ENCODE peak calls at places on chromosomes 2 and 18, in seven cellular contexts. Y is psoas muscle; A is activated CD4-positive, alpha-beta T cell treated with anti-CD3 and anti-CD28 coated beads, Interleukin-2, amount 50 U/mL, for 24 hours; H is tibial nerve; D is stimulated activated CD8-positive, alpha-beta memory T cell treated with anti-CD3 and anti-CD28 coated beads, Interleukin-15, amount 100 ng/mL, for 24 hours; X is tibial artery; L is putamen. T is an unnamed sample.

GRCh38 chr2:134865388-134865787 is 27.0 kb downstream of the ACMSD start:
- DNase-seq in D (no peak), H (no peak), Y (no peak), A (no peak), X (no peak), L (no peak), T (no peak)

GRCh38 chr2:18749912-18750526 is 160.7 kb upstream of the NT5C1B start:
- DNase-seq in Y (peak; percentile 21), L (peak; percentile 30), A (peak; percentile 8), X (peak; percentile 62), H (peak; percentile 83), D (peak; percentile 3), T (peak; percentile 41)

GRCh38 chr2:238346539-238346938 is 26.2 kb downstream of the TRAF3IP1 start:
- DNase-seq in L (no peak), H (no peak), D (no peak), Y (no peak), A (no peak), X (no peak), T (no peak)

GRCh38 chr2:236607471-236608307 is 38.1 kb downstream of the ACKR3 start:
- DNase-seq in Y (no peak), L (no peak), D (no peak), X (no peak), A (no peak), H (no peak), T (no peak)

GRCh38 chr18:75269696-75270095 is 59.1 kb downstream of the TSHZ1 start:
- DNase-seq in D (no peak), H (no peak), A (no peak), Y (no peak), X (no peak), L (no peak), T (no peak)

GRCh38 chr2:164073053-164073757 is 337.4 kb upstream of the FIGN start:
- DNase-seq in D (no peak), L (no peak), Y (no peak), A (no peak), H (no peak), X (no peak), T (no peak)

GRCh38 chr2:6856548-6856920 is 9.2 kb downstream of the CMPK2 start:
- DNase-seq in L (no peak), H (no peak), Y (no peak), X (no peak), D (no peak), A (no peak), T (no peak)

GRCh38 chr2:236847023-236847422 is 238.7 kb upstream of the COPS8 start:
- DNase-seq in D (no peak), H (no peak), Y (no peak), A (no peak), X (no peak), L (no peak), T (no peak)

GRCh38 chr18:78406743-78407455 is 572.7 kb upstream of the SALL3 start:
- DNase-seq in D (no peak), A (no peak), Y (no peak), X (no peak), L (no peak), H (no peak), T (no peak)

GRCh38 chr2:231709636-231709980 is 1.3 kb downstream of the PTMA start:
- DNase-seq in L (no peak), H (no peak), Y (peak; percentile 72), A (no peak), D (peak; percentile 25), X (peak; percentile 74), T (peak; percentile 52)

GRCh38 chr2:147595200-147595599 is 249.6 kb upstream of the ACVR2A start:
- DNase-seq in D (no peak), A (no peak), H (no peak), X (peak; percentile 34), L (no peak), Y (peak; percentile 19), T (no peak)

GRCh38 chr18:11689972-11690570 is 1.0 kb downstream of the GNAL start:
- DNase-seq in D (no peak), L (no peak), Y (no peak), H (no peak), A (no peak), X (no peak), T (no peak)

GRCh38 chr2:15269043-15269442 is 292.1 kb downstream of the NBAS start:
- DNase-seq in D (no peak), X (no peak), L (no peak), H (no peak), A (no peak), Y (no peak), T (no peak)

GRCh38 chr2:241351640-241352031 is 4.4 kb upstream of the FARP2 start:
- DNase-seq in A (no peak), H (no peak), X (no peak), L (no peak), D (no peak), Y (no peak), T (no peak)

GRCh38 chr2:54557601-54558187 is 101.6 kb downstream of the SPTBN1 start:
- DNase-seq in D (peak; percentile 41), Y (peak; percentile 44), H (peak; percentile 46), A (peak; percentile 46), L (no peak), X (peak; percentile 47), T (peak; percentile 71)

GRCh38 chr2:99679518-99679917 is 189.7 kb upstream of the REV1 start:
- DNase-seq in D (no peak), X (peak; percentile 50), L (no peak), Y (no peak), A (no peak), H (peak; percentile 41), T (no peak)

GRCh38 chr2:191478754-191479679 is 198.9 kb upstream of the NABP1 start:
- DNase-seq in H (peak; percentile 63), D (no peak), Y (no peak), X (peak; percentile 42), A (no peak), L (no peak), T (no peak)

GRCh38 chr18:55781481-55781957 is 193.5 kb upstream of the TCF4 start:
- DNase-seq in X (no peak), D (no peak), H (peak; percentile 41), A (no peak), Y (peak; percentile 33), L (peak; percentile 78), T (no peak)

GRCh38 chr2:38697116-38697840 is 31.4 kb downstream of the GALM start:
- DNase-seq in Y (no peak), X (no peak), D (no peak), H (no peak), A (no peak), L (peak; percentile 42), T (peak; percentile 33)

GRCh38 chr2:113281920-113282746 is 3.4 kb upstream of the PAX8 start:
- DNase-seq in L (no peak), D (no peak), X (no peak), H (no peak), A (no peak), Y (no peak), T (no peak)

GRCh38 chr2:176491172-176491904 is 222.1 kb downstream of the MTX2 start:
- DNase-seq in A (no peak), H (peak; percentile 68), D (no peak), Y (peak; percentile 69), X (peak; percentile 69), L (no peak), T (no peak)

GRCh38 chr18:54416459-54416858 is 58.8 kb downstream of the C18orf54 start:
- DNase-seq in D (no peak), H (no peak), X (no peak), L (no peak), A (no peak), Y (no peak), T (no peak)

GRCh38 chr2:102848366-102848839 is 86.6 kb downstream of the TMEM182 start:
- DNase-seq in D (no peak), H (peak; percentile 18), X (peak; percentile 65), Y (peak; percentile 79), L (peak; percentile 74), A (no peak), T (no peak)

GRCh38 chr2:26455801-26456700 is 21.9 kb downstream of the OTOF start:
- DNase-seq in H (no peak), L (no peak), D (no peak), X (peak; percentile 38), A (no peak), Y (no peak), T (no peak)

GRCh38 chr2:232372231-232373208 is 6.0 kb upstream of the ALPP start:
- DNase-seq in A (no peak), D (no peak), H (no peak), X (no peak), Y (no peak), L (no peak), T (no peak)

GRCh38 chr2:113072584-113072983 is 4.8 kb downstream of the IL1F10 start:
- DNase-seq in L (no peak), D (no peak), Y (no peak), H (no peak), X (no peak), A (no peak), T (no peak)

GRCh38 chr18:33560686-33561370 is 17.2 kb upstream of the ASXL3 start:
- DNase-seq in L (no peak), D (no peak), A (no peak), X (no peak), H (no peak), Y (no peak), T (no peak)

GRCh38 chr18:36628435-36629094 is 200.2 kb downstream of the TPGS2 start:
- DNase-seq in L (no peak), Y (no peak), X (no peak), A (no peak), D (no peak), H (no peak), T (no peak)

GRCh38 chr18:32173654-32174053 is 16.2 kb upstream of the MEP1B start:
- DNase-seq in Y (no peak), H (no peak), D (no peak), L (no peak), A (no peak), X (no peak), T (no peak)

GRCh38 chr2:48512071-48512470 is 17.9 kb upstream of the STON1 start:
- DNase-seq in H (no peak), D (no peak), X (no peak), A (no peak), L (no peak), Y (no peak), T (no peak)

GRCh38 chr2:15043336-15044058 is 411.0 kb downstream of the LRATD1 start:
- DNase-seq in A (no peak), Y (no peak), D (no peak), X (no peak), H (no peak), L (no peak), T (no peak)

GRCh38 chr2:11681722-11682589 is 12.0 kb upstream of the NTSR2 start:
- DNase-seq in H (no peak), X (no peak), L (no peak), D (no peak), A (peak; percentile 36), Y (peak; percentile 46), T (peak; percentile 64)

GRCh38 chr2:47741101-47741500 is 41.8 kb upstream of the MSH6 start:
- DNase-seq in X (no peak), L (no peak), D (no peak), Y (no peak), A (no peak), H (no peak), T (no peak)

GRCh38 chr2:220293966-220294365 is 666.5 kb downstream of the SLC4A3 start:
- DNase-seq in D (no peak), Y (no peak), X (no peak), L (no peak), H (no peak), A (no peak), T (no peak)

GRCh38 chr18:58449366-58449935 is 179.4 kb downstream of the ALPK2 start:
- DNase-seq in Y (no peak), X (no peak), H (no peak), D (no peak), L (no peak), A (no peak), T (no peak)

GRCh38 chr2:9975805-9976447 is 24.4 kb downstream of the GRHL1 start:
- DNase-seq in A (peak; percentile 35), H (peak; percentile 57), D (no peak), L (no peak), Y (peak; percentile 41), X (peak; percentile 48), T (no peak)

GRCh38 chr2:215149060-215149459 is 10.6 kb upstream of the ABCA12 start:
- DNase-seq in H (no peak), D (no peak), Y (no peak), L (no peak), X (no peak), A (no peak), T (no peak)

GRCh38 chr2:3785220-3785889 is 82.0 kb downstream of the DCDC2C start:
- DNase-seq in Y (no peak), X (no peak), D (no peak), H (no peak), A (no peak), L (no peak), T (no peak)